ENCODE peak calls at places on chromosomes 1 and 21, in five cellular contexts. A is AG08395; J is activated CD8-positive, alpha-beta memory T cell treated with anti-CD3 and anti-CD28 coated beads for 4 hours; O is activated CD8-positive, alpha-beta T cell treated with anti-CD3 and anti-CD28 coated beads for 36 hours; N is NCI-H2081. B is an unnamed sample.
A peak's percentile ranks its signal among the peaks of the same experiment; 100 is the strongest.

GRCh38 chr1:225572422-225572821 is 80.5 kb downstream of the ENAH start:
- DNase-seq in A (peak; percentile 43), J (no peak), O (no peak), N (no peak), B (no peak)

GRCh38 chr1:17068789-17069188 is 15.0 kb upstream of the SDHB start:
- DNase-seq in A (no peak), J (no peak), O (no peak), N (no peak), B (no peak)

GRCh38 chr1:91701494-91701869 is 184.5 kb downstream of the TGFBR3 start:
- DNase-seq in A (peak; percentile 32), J (no peak), O (no peak), N (no peak), B (no peak)

GRCh38 chr1:160821627-160822026 is 25.7 kb downstream of the LY9 start:
- DNase-seq in A (no peak), J (no peak), O (peak; percentile 37), N (no peak), B (no peak)

GRCh38 chr1:102466487-102466886 is 469.8 kb upstream of the OLFM3 start:
- DNase-seq in A (no peak), J (no peak), O (no peak), N (no peak), B (no peak)

GRCh38 chr1:145706282-145706681 is 886 bp downstream of the PDZK1 start:
- DNase-seq in A (peak; percentile 43), J (no peak), O (no peak), N (no peak), B (no peak)

GRCh38 chr1:172540635-172541034 is 7.7 kb downstream of the SUCO start:
- DNase-seq in A (no peak), J (no peak), O (no peak), N (no peak), B (no peak)

GRCh38 chr21:19507682-19508260 is 1104.2 kb upstream of the TMPRSS15 start:
- DNase-seq in A (no peak), J (no peak), O (no peak), N (peak; percentile 20), B (no peak)

GRCh38 chr1:98103617-98104284 is 182.9 kb upstream of the DPYD start:
- DNase-seq in A (no peak), J (no peak), O (no peak), N (no peak), B (no peak)

GRCh38 chr1:155968670-155969069 is 9.7 kb downstream of the ARHGEF2 start:
- DNase-seq in A (no peak), J (no peak), O (no peak), N (peak; percentile 37), B (no peak)

GRCh38 chr21:31316488-31317169 is 27.4 kb downstream of the TIAM1 start:
- DNase-seq in A (no peak), J (no peak), O (no peak), N (no peak), B (no peak)

GRCh38 chr1:47575855-47576757 is 138.3 kb downstream of the FOXD2 start:
- DNase-seq in A (no peak), J (no peak), O (no peak), N (no peak), B (no peak)

GRCh38 chr1:44297695-44298400 is 57.2 kb downstream of the ERI3 start:
- DNase-seq in A (no peak), J (no peak), O (no peak), N (no peak), B (no peak)

GRCh38 chr1:42998381-42998780 is 39.7 kb upstream of the SLC2A1 start:
- DNase-seq in A (peak; percentile 62), J (no peak), O (no peak), N (no peak), B (no peak)

GRCh38 chr1:93965888-93966287 is 56.7 kb upstream of the GCLM start:
- DNase-seq in A (no peak), J (no peak), O (no peak), N (no peak), B (no peak)

GRCh38 chr1:21933397-21934248 is 3.5 kb downstream of the HSPG2 start:
- DNase-seq in A (no peak), J (no peak), O (no peak), N (peak; percentile 87), B (peak; percentile 44)

GRCh38 chr1:40754201-40754600 is 29.4 kb upstream of the KCNQ4 start:
- DNase-seq in A (no peak), J (no peak), O (no peak), N (no peak), B (no peak)

GRCh38 chr1:159598196-159598595 is 10.6 kb downstream of the APCS start:
- DNase-seq in A (peak; percentile 58), J (no peak), O (no peak), N (no peak), B (no peak)

GRCh38 chr1:43930168-43930948 is 3.2 kb upstream of the ARTN start:
- DNase-seq in A (no peak), J (no peak), O (peak; percentile 49), N (peak; percentile 31), B (peak; percentile 42)

GRCh38 chr21:27622636-27623035 is 655.7 kb upstream of the ADAMTS5 start:
- DNase-seq in A (no peak), J (no peak), O (no peak), N (no peak), B (no peak)

GRCh38 chr1:207103892-207104373 is at the start of gene C4BPA:
- DNase-seq in A (no peak), J (no peak), O (no peak), N (no peak), B (no peak)

GRCh38 chr21:23949493-23949892 is 1657.8 kb downstream of the MRPL39 start:
- DNase-seq in A (no peak), J (no peak), O (no peak), N (no peak), B (peak; percentile 35)

GRCh38 chr1:173332026-173332425 is 124.9 kb upstream of the TNFSF4 start:
- DNase-seq in A (peak; percentile 72), J (no peak), O (no peak), N (no peak), B (no peak)

GRCh38 chr1:119467857-119468666 is 38.9 kb upstream of the HSD3B1 start:
- DNase-seq in A (no peak), J (no peak), O (no peak), N (no peak), B (no peak)

GRCh38 chr1:222815367-222815765 is 527 bp downstream of the DISP1 start:
- DNase-seq in A (no peak), J (no peak), O (peak; percentile 88), N (no peak), B (peak; percentile 85)

GRCh38 chr1:169745015-169745861 is 11.4 kb upstream of the SELE start:
- DNase-seq in A (no peak), J (no peak), O (no peak), N (no peak), B (no peak)

GRCh38 chr1:82483146-82483545 is 682.4 kb downstream of the ADGRL2 start:
- DNase-seq in A (no peak), J (no peak), O (no peak), N (no peak), B (no peak)

GRCh38 chr1:228276361-228276831 is 68.6 kb downstream of the OBSCN start:
- DNase-seq in A (no peak), J (no peak), O (no peak), N (no peak), B (no peak)

GRCh38 chr1:158646465-158646864 is 40.0 kb downstream of the SPTA1 start:
- DNase-seq in A (no peak), J (no peak), O (no peak), N (no peak), B (no peak)

GRCh38 chr1:38962560-38962959 is 20.9 kb upstream of the RHBDL2 start:
- DNase-seq in A (no peak), J (no peak), O (no peak), N (no peak), B (no peak)

GRCh38 chr1:109500886-109501285 is 7.0 kb downstream of the CYB561D1 start:
- DNase-seq in A (peak; percentile 62), J (no peak), O (no peak), N (no peak), B (no peak)

GRCh38 chr1:29052100-29052499 is 71.6 kb downstream of the TMEM200B start:
- DNase-seq in A (no peak), J (no peak), O (no peak), N (no peak), B (no peak)

GRCh38 chr1:163427336-163427735 is 105.6 kb downstream of the NUF2 start:
- DNase-seq in A (no peak), J (no peak), O (no peak), N (no peak), B (no peak)

GRCh38 chr1:221089273-221089672 is 210.0 kb downstream of the HLX start:
- DNase-seq in A (peak; percentile 50), J (no peak), O (no peak), N (no peak), B (no peak)

B was measured in activated naive CD4-positive, alpha-beta T cell treated with anti-CD3 and anti-CD28 coated beads for 36 hours.